ENCODE peak calls at places on chromosomes 2 and 18, in eight cellular contexts. I is brain microvascular endothelial cell; G is GM23248; Z is adrenal gland; H is iPS DF 6.9; B is CD4-positive, alpha-beta memory T cell; J is lower lobe of right lung; W is colonic mucosa. X is an unnamed sample.

GRCh38 chr18:64785686-64786085 is 636.8 kb upstream of the LINC00305 start:
- DNase-seq in G (no peak), J (no peak), I (no peak), H (no peak), Z (no peak), B (no peak), W (no peak), X (no peak)

GRCh38 chr2:43083278-43083677 is 143.1 kb downstream of the ZFP36L2 start:
- DNase-seq in Z (no peak), J (no peak), H (no peak), W (no peak), B (no peak), G (peak; percentile 37), I (no peak), X (no peak)

GRCh38 chr2:9302755-9303154 is 96.1 kb downstream of the ASAP2 start:
- DNase-seq in J (no peak), H (no peak), I (no peak), G (no peak), Z (no peak), B (no peak), W (no peak), X (no peak)

GRCh38 chr18:3054214-3054613 is 41.3 kb upstream of the LPIN2 start:
- DNase-seq in W (no peak), H (no peak), I (no peak), G (no peak), J (no peak), B (no peak), Z (no peak), X (no peak)

GRCh38 chr2:9770308-9771100 is 72.8 kb upstream of the TAF1B start:
- DNase-seq in J (no peak), B (peak; percentile 58), G (peak; percentile 89), Z (peak; percentile 36), W (peak; percentile 74), I (peak; percentile 70), H (peak; percentile 72), X (peak; percentile 77)

GRCh38 chr2:43236256-43236655 is 9.8 kb upstream of the ZFP36L2 start:
- DNase-seq in G (no peak), H (no peak), B (no peak), Z (no peak), J (no peak), I (no peak), W (no peak), X (no peak)

GRCh38 chr2:18299423-18300212 is 260.8 kb downstream of the RDH14 start:
- DNase-seq in H (no peak), B (no peak), W (no peak), Z (peak; percentile 12), J (no peak), G (peak; percentile 69), I (peak; percentile 98), X (no peak)

GRCh38 chr2:168729455-168729854 is 73.0 kb upstream of the NOSTRIN start:
- DNase-seq in W (no peak), H (no peak), B (no peak), G (no peak), Z (no peak), J (no peak), I (no peak), X (no peak)

GRCh38 chr18:13237641-13238040 is 19.1 kb downstream of the LDLRAD4 start:
- DNase-seq in B (no peak), W (no peak), I (no peak), Z (no peak), G (no peak), H (no peak), J (no peak), X (no peak)

GRCh38 chr2:127909019-127909418 is 23.3 kb upstream of the AMMECR1L start:
- DNase-seq in J (no peak), Z (no peak), I (no peak), G (no peak), W (no peak), H (no peak), B (no peak), X (no peak)

GRCh38 chr2:25063876-25064660 is 22.2 kb downstream of the EFR3B start:
- DNase-seq in W (no peak), I (no peak), B (no peak), H (no peak), Z (no peak), J (no peak), G (peak; percentile 56), X (no peak)

DNA sequence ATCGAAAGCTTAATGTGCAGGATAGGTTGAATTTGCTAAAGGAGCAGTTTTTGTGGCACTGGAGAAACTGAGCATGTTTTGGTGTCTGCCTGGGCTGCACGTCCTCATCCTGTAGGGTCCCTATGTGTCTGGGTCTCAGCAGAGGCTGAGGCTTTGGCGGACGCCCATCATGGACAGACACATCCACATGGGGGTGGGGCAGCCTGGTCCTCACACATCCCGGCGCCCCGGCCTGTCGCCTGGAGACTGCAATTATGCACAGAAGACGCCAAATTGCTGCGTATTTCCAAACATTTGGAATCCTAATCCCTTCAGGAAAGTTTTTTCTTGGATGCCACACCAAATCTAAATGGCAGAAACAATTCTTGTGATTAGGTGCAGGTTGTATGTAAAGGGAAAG is 128.2 kb upstream of the TWIST2 start:
- DNase-seq in J (no peak), W (no peak), Z (no peak), H (no peak), I (no peak), G (no peak), B (no peak), X (no peak)
- H3K4me3 ChIP-seq in J (no peak overlapping the region), W (no peak overlapping the region), Z (no peak overlapping the region), H (no peak overlapping the region), I (no peak overlapping the region), G (no peak overlapping the region), B (no peak overlapping the region), X (no peak overlapping the region)

DNA sequence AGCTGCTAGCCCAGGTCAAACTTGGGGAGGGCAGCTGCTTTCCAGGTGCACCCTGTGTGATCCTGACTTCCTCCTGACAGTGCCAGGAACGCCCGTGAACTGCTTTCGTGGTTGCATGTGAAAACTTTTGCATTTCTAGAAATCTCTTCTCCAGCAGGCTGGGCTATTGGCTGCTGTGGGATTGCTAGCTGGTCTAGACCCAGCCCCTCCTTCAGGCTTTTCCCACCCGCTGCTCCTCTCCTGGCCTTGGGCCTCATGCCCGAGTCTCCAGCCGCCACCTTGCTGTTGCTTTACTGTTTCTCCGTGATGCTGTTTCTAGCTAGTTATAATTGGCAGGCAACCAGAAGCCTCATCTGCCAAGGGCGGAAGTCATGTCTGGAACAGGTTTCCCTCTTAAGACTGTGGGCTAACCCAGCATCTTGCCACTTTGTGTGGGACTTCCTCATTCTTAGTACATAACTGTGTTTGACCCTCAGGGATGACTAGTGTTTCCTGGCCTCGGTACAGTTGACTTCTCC is 27.0 kb upstream of the MGAT4A start:
- DNase-seq in J (peak; percentile 76), H (no peak), W (peak; percentile 76), B (peak; percentile 76), G (peak; percentile 95), I (peak; percentile 86), Z (peak; percentile 74), X (no peak)
- H3K4me3 ChIP-seq in J (no peak overlapping the region), H (no peak overlapping the region), W (no peak overlapping the region), B (no peak overlapping the region), G (peak overlapping the region; percentile 2), I (no peak overlapping the region), Z (no peak overlapping the region), X (no peak overlapping the region)

GRCh38 chr18:75212626-75213110 is 2.1 kb downstream of the TSHZ1 start:
- DNase-seq in Z (no peak), W (peak; percentile 36), J (no peak), I (no peak), B (no peak), H (no peak), G (peak; percentile 26), X (no peak)
- H3K4me3 ChIP-seq in Z (peak overlapping the region; percentile 89), W (peak overlapping the region; percentile 76), J (peak overlapping the region; percentile 74), I (peak overlapping the region; percentile 67), B (no peak overlapping the region), H (no peak overlapping the region), G (peak overlapping the region; percentile 75), X (peak overlapping the region; percentile 60)

DNA sequence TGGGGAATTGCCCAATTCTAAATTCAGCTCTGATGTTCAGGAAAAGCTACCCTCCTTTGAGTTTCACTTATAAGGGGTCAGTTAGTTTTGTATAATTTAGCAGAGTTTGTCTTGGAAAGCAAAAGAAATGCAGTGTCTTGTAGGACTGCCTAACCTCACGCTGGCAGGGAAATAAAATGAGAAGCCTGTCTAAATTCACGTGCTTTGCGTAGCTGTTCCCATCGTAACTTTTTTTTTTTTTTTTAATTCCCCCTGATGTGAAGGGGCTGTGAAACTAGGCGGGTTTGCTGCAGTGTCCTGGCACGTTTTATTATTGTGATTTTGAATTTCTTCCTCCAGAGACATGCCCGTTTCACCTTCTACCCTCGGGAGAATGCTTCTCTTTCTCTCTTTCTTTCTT is 2.1 kb downstream of the MEIS1 start:
- DNase-seq in J (no peak), H (no peak), G (peak; percentile 50), I (no peak), W (no peak), B (no peak), Z (no peak), X (no peak)
- H3K4me3 ChIP-seq in J (peak overlapping the region; percentile 71), H (no peak overlapping the region), G (peak overlapping the region; percentile 97), I (peak overlapping the region; percentile 76), W (peak overlapping the region; percentile 55), B (no peak overlapping the region), Z (peak overlapping the region; percentile 71), X (peak overlapping the region; percentile 83)